ENCODE peak calls at places on chromosome 20, in five cellular contexts. R, U, N, W and J are unnamed samples.

GRCh38 chr20:7113577-7114466 is 346.3 kb downstream of the BMP2 start:
- DNase-seq in W (no peak), R (no peak), U (no peak), N (peak; percentile 22), J (no peak)

GRCh38 chr20:7742479-7742878 is 197.8 kb downstream of the HAO1 start:
- DNase-seq in W (no peak), R (no peak), U (no peak), N (peak; percentile 39), J (no peak)

GRCh38 chr20:45373353-45374100 is 4.6 kb downstream of the TP53TG5 start:
- DNase-seq in W (peak; percentile 84), U (peak; percentile 67), N (peak; percentile 26), R (peak; percentile 95), J (peak; percentile 98)

GRCh38 chr20:49909499-49910339 is 5.6 kb downstream of the SPATA2 start:
- DNase-seq in U (no peak), N (no peak), R (peak; percentile 84), W (no peak), J (no peak)

GRCh38 chr20:60228255-60228654 is 270.0 kb downstream of the CDH26 start:
- DNase-seq in U (no peak), N (no peak), R (no peak), W (no peak), J (no peak)

GRCh38 chr20:25985597-25985996 is 288.9 kb upstream of the ZNF337 start:
- DNase-seq in N (no peak), U (no peak), R (no peak), W (no peak), J (no peak)

GRCh38 chr20:55893031-55893430 is 112.3 kb downstream of the CBLN4 start:
- DNase-seq in W (no peak), R (no peak), N (peak; percentile 57), U (no peak), J (no peak)

GRCh38 chr20:42204261-42204660 is 586.1 kb upstream of the CHD6 start:
- DNase-seq in W (no peak), U (no peak), N (no peak), R (no peak), J (no peak)

GRCh38 chr20:54576496-54576895 is 101.1 kb downstream of the DOK5 start:
- DNase-seq in W (no peak), N (no peak), U (no peak), R (no peak), J (no peak)

GRCh38 chr20:49543071-49543857 is 24.7 kb downstream of the PTGIS start:
- DNase-seq in W (no peak), N (no peak), R (no peak), U (no peak), J (no peak)

GRCh38 chr20:8427419-8428065 is 295.5 kb downstream of the PLCB1 start:
- DNase-seq in R (no peak), W (no peak), N (no peak), U (no peak), J (no peak)

GRCh38 chr20:8631271-8631670 is 437.6 kb upstream of the PLCB4 start:
- DNase-seq in W (no peak), N (no peak), R (no peak), U (no peak), J (no peak)

GRCh38 chr20:50427740-50428462 is 82.3 kb upstream of the PTPN1 start:
- DNase-seq in R (no peak), W (no peak), U (peak; percentile 41), N (no peak), J (no peak)

GRCh38 chr20:44188752-44189151 is 1.8 kb upstream of the JPH2 start:
- DNase-seq in N (no peak), R (no peak), U (no peak), W (no peak), J (peak; percentile 40)

GRCh38 chr20:50034567-50035170 is 51.9 kb downstream of the SNAI1 start:
- DNase-seq in W (no peak), R (no peak), U (no peak), N (peak; percentile 26), J (peak; percentile 88)

GRCh38 chr20:51563597-51564332 is 21.2 kb upstream of the NFATC2 start:
- DNase-seq in U (no peak), W (peak; percentile 72), R (peak; percentile 38), N (no peak), J (peak; percentile 81)

GRCh38 chr20:52493177-52493711 is 301.7 kb upstream of the ZFP64 start:
- DNase-seq in N (peak; percentile 68), W (no peak), R (no peak), U (no peak), J (no peak)

GRCh38 chr20:60092729-60093128 is 134.5 kb downstream of the CDH26 start:
- DNase-seq in R (no peak), W (no peak), N (no peak), U (no peak), J (no peak)

GRCh38 chr20:4243071-4243470 is 227.7 kb upstream of the RNF24 start:
- DNase-seq in N (no peak), R (no peak), U (no peak), W (no peak), J (peak; percentile 83)

GRCh38 chr20:34639755-34640222 is 37.1 kb downstream of the PIGU start:
- DNase-seq in W (no peak), U (no peak), N (no peak), R (peak; percentile 87), J (no peak)

GRCh38 chr20:32050324-32050723 is 1.7 kb upstream of the HCK start:
- DNase-seq in U (no peak), R (no peak), N (no peak), W (no peak), J (no peak)

GRCh38 chr20:32052090-32052791 is at the start of gene HCK:
- DNase-seq in W (no peak), R (peak; percentile 30), U (no peak), N (no peak), J (peak; percentile 78)

GRCh38 chr20:32052792-32053362 is 835 bp downstream of the HCK start:
- DNase-seq in U (no peak), W (no peak), R (peak; percentile 55), N (no peak), J (peak; percentile 84)

GRCh38 chr20:32050851-32051556 is 1.0 kb upstream of the HCK start:
- DNase-seq in W (no peak), U (no peak), N (no peak), R (peak; percentile 44), J (peak; percentile 82)

DNA sequence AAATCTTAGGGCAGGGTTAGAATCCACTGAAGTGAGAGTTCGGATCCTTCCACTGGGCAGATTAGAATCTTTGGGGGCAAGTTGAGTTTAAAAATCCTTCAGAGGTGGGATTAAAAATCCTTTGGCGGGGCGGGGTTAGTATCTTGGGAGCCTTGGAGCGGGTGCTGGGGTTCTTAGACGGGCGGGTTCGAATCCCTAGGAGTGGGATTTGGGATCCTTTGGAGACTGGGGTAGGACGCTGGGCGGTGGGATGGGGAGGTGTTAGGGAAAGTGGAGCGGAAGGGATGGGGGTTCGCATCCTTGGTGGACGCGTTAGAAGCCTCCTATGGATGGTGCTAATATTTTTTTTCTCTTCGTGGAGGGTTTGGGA is 337 bp upstream of the HCK start:
- DNase-seq in U (no peak), N (no peak), R (no peak), W (no peak), J (no peak)
- H3K27me3 ChIP-seq in U (peaks cover 3% of the 10 kb centered on the region), N (peaks cover 69% of the 10 kb centered on the region), R (peaks cover 74% of the 10 kb centered on the region), W (no peaks in the 10 kb centered on the region), J (no peaks in the 10 kb centered on the region)

GRCh38 chr20:46833360-46833759 is 61.3 kb upstream of the EYA2 start:
- DNase-seq in U (no peak), N (no peak), W (no peak), R (no peak), J (no peak)
- H3K27me3 ChIP-seq in U (no peaks in the 10 kb centered on the region), N (no peaks in the 10 kb centered on the region), W (no peaks in the 10 kb centered on the region), R (no peaks in the 10 kb centered on the region), J (no peaks in the 10 kb centered on the region)

DNA sequence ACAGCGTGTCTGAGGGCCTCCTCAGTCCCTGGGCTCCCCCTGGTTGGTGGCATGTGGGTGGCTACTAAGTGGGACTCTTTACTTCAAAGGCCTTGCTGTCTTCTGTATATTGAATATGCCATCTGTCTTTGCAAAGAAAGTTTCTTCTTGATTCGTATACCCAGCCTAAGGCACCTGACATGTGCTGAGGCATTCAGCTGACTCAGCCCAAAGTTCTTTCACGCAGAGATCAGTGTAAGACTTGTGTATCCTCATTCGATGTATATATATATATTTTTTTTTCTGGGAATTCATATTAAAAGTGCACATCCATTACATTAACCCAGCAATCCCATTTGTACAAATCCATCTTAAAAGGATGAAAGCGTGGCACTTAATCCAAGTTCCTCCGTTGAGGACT is 115.1 kb upstream of the PMEPA1 start:
- DNase-seq in W (no peak), U (no peak), N (no peak), R (no peak), J (peak; percentile 7)
- H3K27me3 ChIP-seq in W (no peaks in the 10 kb centered on the region), U (no peaks in the 10 kb centered on the region), N (peaks cover 53% of the 10 kb centered on the region), R (no peaks in the 10 kb centered on the region), J (no peaks in the 10 kb centered on the region)

DNA sequence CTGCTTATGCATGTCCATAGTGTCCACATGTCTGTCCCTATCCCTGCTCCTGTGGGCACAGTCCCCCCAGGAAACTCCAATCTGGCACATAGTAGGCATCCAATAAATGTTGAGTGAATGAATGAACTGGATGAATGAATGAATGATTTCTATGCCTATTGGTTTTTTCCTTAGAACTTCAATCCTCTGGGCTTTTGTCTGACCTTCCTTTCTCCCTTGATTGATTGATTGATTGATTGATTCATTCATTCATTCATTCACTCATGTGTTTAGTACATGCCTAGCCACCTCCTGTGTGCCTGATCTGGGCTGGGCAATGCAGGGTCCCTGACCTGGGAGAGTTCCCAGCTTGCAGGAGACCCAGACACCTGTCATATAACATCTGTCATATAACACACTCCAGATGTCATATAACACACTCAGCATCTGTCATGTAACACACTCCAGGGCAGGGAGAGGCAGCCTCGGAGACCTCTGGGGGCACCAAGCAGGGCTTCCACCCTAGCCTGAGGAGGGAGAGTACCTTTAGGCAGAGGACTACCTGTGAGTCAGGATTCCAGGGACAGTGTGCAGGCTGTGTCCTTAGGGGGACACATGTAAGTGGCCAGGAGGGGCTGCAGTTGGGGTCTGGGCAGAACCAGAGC is 17.9 kb downstream of the VSTM2L start:
- DNase-seq in R (no peak), W (no peak), N (no peak), U (no peak), J (no peak)
- H3K27me3 ChIP-seq in R (peaks cover 33% of the 10 kb centered on the region), W (no peaks in the 10 kb centered on the region), N (peaks cover 49% of the 10 kb centered on the region), U (peaks cover 2% of the 10 kb centered on the region), J (peaks cover 2% of the 10 kb centered on the region)

GRCh38 chr20:20371133-20371532 is 3.2 kb downstream of the INSM1 start:
- DNase-seq in R (no peak), W (no peak), U (no peak), N (no peak), J (no peak)
- H3K27me3 ChIP-seq in R (peaks cover 90% of the 10 kb centered on the region), W (peaks cover 5% of the 10 kb centered on the region), U (no peaks in the 10 kb centered on the region), N (peaks cover 88% of the 10 kb centered on the region), J (no peaks in the 10 kb centered on the region)